ENCODE peak calls at places on chromosome 9, in four cellular contexts. K, F, H and C are unnamed samples.

GRCh38 chr9:126521976-126522590 is 91.6 kb upstream of the LMX1B start:
- DNase-seq in K (no peak), F (no peak), H (no peak), C (no peak)

GRCh38 chr9:31390352-31391025 is 994.0 kb upstream of the ACO1 start:
- DNase-seq in K (no peak), F (no peak), H (no peak), C (no peak)

GRCh38 chr9:14616188-14616982 is 76.8 kb downstream of the ZDHHC21 start:
- DNase-seq in K (no peak), F (peak), H (no peak), C (peak)

GRCh38 chr9:69186841-69187611 is 12.9 kb downstream of the TJP2 start:
- DNase-seq in K (no peak), F (no peak), H (no peak), C (peak)

GRCh38 chr9:7368410-7369292 is 430.9 kb downstream of the DMAC1 start:
- DNase-seq in K (no peak), F (peak), H (no peak), C (peak)

GRCh38 chr9:85900504-85901201 is 40.3 kb upstream of the NAA35 start:
- DNase-seq in K (no peak), F (no peak), H (no peak), C (peak)

GRCh38 chr9:15349892-15350761 is 43.1 kb upstream of the TTC39B start:
- DNase-seq in K (no peak), F (peak), H (no peak), C (peak)

GRCh38 chr9:69056416-69056815 is 20.9 kb downstream of the FXN start:
- DNase-seq in K (no peak), F (peak), H (no peak), C (peak)

GRCh38 chr9:96379461-96379860 is 4.0 kb downstream of the SLC35D2 start:
- DNase-seq in K (no peak), F (no peak), H (no peak), C (no peak)

GRCh38 chr9:133771486-133772482 is 33.6 kb upstream of the SARDH start:
- DNase-seq in K (no peak), F (no peak), H (no peak), C (no peak)